ENCODE peak calls at places on chromosome 2, in nine cellular contexts. One of them, this sample, is unnamed.
A peak's percentile ranks its signal among the peaks of the same experiment; 100 is the strongest.

GRCh38 chr2:55045685-55046221 is 4.5 kb downstream of the RTN4 start:
- DNase-seq in activated CD8-positive, alpha-beta memory T cell treated with anti-CD3 and anti-CD28 coated beads for 24 hours: no peak
- DNase-seq in GM12865: no peak
- DNase-seq in stimulated activated CD4-positive, alpha-beta T cell treated with anti-CD3 and anti-CD28 coated beads, Interleukin-2, amount 100 ng/mL, for 48 hours: no peak
- DNase-seq in stromal cell of bone marrow: no peak
- DNase-seq in activated CD4-positive, alpha-beta T cell treated with anti-CD3 and anti-CD28 coated beads for 48 hours: no peak
- DNase-seq in MCF 10A: no peak
- DNase-seq in cardiac fibroblast: no peak
- DNase-seq in activated gamma-delta T cell treated with Interleukin-2 at 50 U/mL for 16 hours: no peak
- DNase-seq in this sample: no peak

GRCh38 chr2:176175729-176176074 is 12.8 kb upstream of the HOXD1 start:
- DNase-seq in GM12865: no peak
- DNase-seq in activated gamma-delta T cell treated with Interleukin-2 at 50 U/mL for 16 hours: no peak
- DNase-seq in MCF 10A: no peak
- DNase-seq in activated CD8-positive, alpha-beta memory T cell treated with anti-CD3 and anti-CD28 coated beads for 24 hours: no peak
- DNase-seq in cardiac fibroblast: no peak
- DNase-seq in activated CD4-positive, alpha-beta T cell treated with anti-CD3 and anti-CD28 coated beads for 48 hours: no peak
- DNase-seq in stimulated activated CD4-positive, alpha-beta T cell treated with anti-CD3 and anti-CD28 coated beads, Interleukin-2, amount 100 ng/mL, for 48 hours: no peak
- DNase-seq in stromal cell of bone marrow: no peak
- DNase-seq in this sample: no peak

GRCh38 chr2:158191569-158191968 is 89.9 kb downstream of the UPP2 start:
- DNase-seq in stimulated activated CD4-positive, alpha-beta T cell treated with anti-CD3 and anti-CD28 coated beads, Interleukin-2, amount 100 ng/mL, for 48 hours: no peak
- DNase-seq in activated CD4-positive, alpha-beta T cell treated with anti-CD3 and anti-CD28 coated beads for 48 hours: no peak
- DNase-seq in stromal cell of bone marrow: peak; percentile 7
- DNase-seq in GM12865: peak; percentile 17
- DNase-seq in activated CD8-positive, alpha-beta memory T cell treated with anti-CD3 and anti-CD28 coated beads for 24 hours: no peak
- DNase-seq in MCF 10A: no peak
- DNase-seq in cardiac fibroblast: no peak
- DNase-seq in activated gamma-delta T cell treated with Interleukin-2 at 50 U/mL for 16 hours: no peak
- DNase-seq in this sample: peak; percentile 39

GRCh38 chr2:240060977-240061591 is 7.8 kb upstream of the OR6B3 start:
- DNase-seq in MCF 10A: peak; percentile 68
- DNase-seq in GM12865: peak; percentile 60
- DNase-seq in activated gamma-delta T cell treated with Interleukin-2 at 50 U/mL for 16 hours: peak; percentile 38
- DNase-seq in activated CD4-positive, alpha-beta T cell treated with anti-CD3 and anti-CD28 coated beads for 48 hours: peak; percentile 62
- DNase-seq in stromal cell of bone marrow: peak; percentile 35
- DNase-seq in stimulated activated CD4-positive, alpha-beta T cell treated with anti-CD3 and anti-CD28 coated beads, Interleukin-2, amount 100 ng/mL, for 48 hours: peak; percentile 47
- DNase-seq in activated CD8-positive, alpha-beta memory T cell treated with anti-CD3 and anti-CD28 coated beads for 24 hours: no peak
- DNase-seq in cardiac fibroblast: peak; percentile 68
- DNase-seq in this sample: peak; percentile 32

GRCh38 chr2:24825883-24826800 is 32.9 kb downstream of the CENPO start:
- DNase-seq in activated gamma-delta T cell treated with Interleukin-2 at 50 U/mL for 16 hours: no peak
- DNase-seq in activated CD8-positive, alpha-beta memory T cell treated with anti-CD3 and anti-CD28 coated beads for 24 hours: peak; percentile 54
- DNase-seq in MCF 10A: no peak
- DNase-seq in stromal cell of bone marrow: no peak
- DNase-seq in stimulated activated CD4-positive, alpha-beta T cell treated with anti-CD3 and anti-CD28 coated beads, Interleukin-2, amount 100 ng/mL, for 48 hours: no peak
- DNase-seq in GM12865: no peak
- DNase-seq in cardiac fibroblast: peak; percentile 28
- DNase-seq in activated CD4-positive, alpha-beta T cell treated with anti-CD3 and anti-CD28 coated beads for 48 hours: no peak
- DNase-seq in this sample: no peak

GRCh38 chr2:112686348-112687217 is 34.2 kb upstream of the NT5DC4 start:
- DNase-seq in activated CD8-positive, alpha-beta memory T cell treated with anti-CD3 and anti-CD28 coated beads for 24 hours: no peak
- DNase-seq in MCF 10A: no peak
- DNase-seq in GM12865: no peak
- DNase-seq in activated gamma-delta T cell treated with Interleukin-2 at 50 U/mL for 16 hours: no peak
- DNase-seq in cardiac fibroblast: no peak
- DNase-seq in activated CD4-positive, alpha-beta T cell treated with anti-CD3 and anti-CD28 coated beads for 48 hours: no peak
- DNase-seq in stromal cell of bone marrow: no peak
- DNase-seq in stimulated activated CD4-positive, alpha-beta T cell treated with anti-CD3 and anti-CD28 coated beads, Interleukin-2, amount 100 ng/mL, for 48 hours: no peak
- DNase-seq in this sample: no peak

GRCh38 chr2:69917854-69918253 is 2.9 kb downstream of the MXD1 start:
- DNase-seq in stromal cell of bone marrow: peak; percentile 81
- DNase-seq in activated gamma-delta T cell treated with Interleukin-2 at 50 U/mL for 16 hours: no peak
- DNase-seq in activated CD8-positive, alpha-beta memory T cell treated with anti-CD3 and anti-CD28 coated beads for 24 hours: no peak
- DNase-seq in stimulated activated CD4-positive, alpha-beta T cell treated with anti-CD3 and anti-CD28 coated beads, Interleukin-2, amount 100 ng/mL, for 48 hours: no peak
- DNase-seq in activated CD4-positive, alpha-beta T cell treated with anti-CD3 and anti-CD28 coated beads for 48 hours: no peak
- DNase-seq in cardiac fibroblast: peak; percentile 88
- DNase-seq in MCF 10A: peak; percentile 87
- DNase-seq in GM12865: no peak
- DNase-seq in this sample: peak; percentile 27

GRCh38 chr2:238875531-238876231 is 27.8 kb downstream of the TWIST2 start:
- DNase-seq in activated gamma-delta T cell treated with Interleukin-2 at 50 U/mL for 16 hours: no peak
- DNase-seq in stromal cell of bone marrow: no peak
- DNase-seq in stimulated activated CD4-positive, alpha-beta T cell treated with anti-CD3 and anti-CD28 coated beads, Interleukin-2, amount 100 ng/mL, for 48 hours: no peak
- DNase-seq in activated CD4-positive, alpha-beta T cell treated with anti-CD3 and anti-CD28 coated beads for 48 hours: no peak
- DNase-seq in cardiac fibroblast: peak; percentile 38
- DNase-seq in activated CD8-positive, alpha-beta memory T cell treated with anti-CD3 and anti-CD28 coated beads for 24 hours: no peak
- DNase-seq in MCF 10A: no peak
- DNase-seq in GM12865: no peak
- DNase-seq in this sample: no peak

GRCh38 chr2:241854342-241855244 is 4.1 kb downstream of the PDCD1 start:
- DNase-seq in cardiac fibroblast: peak; percentile 31
- DNase-seq in stimulated activated CD4-positive, alpha-beta T cell treated with anti-CD3 and anti-CD28 coated beads, Interleukin-2, amount 100 ng/mL, for 48 hours: no peak
- DNase-seq in GM12865: no peak
- DNase-seq in activated CD4-positive, alpha-beta T cell treated with anti-CD3 and anti-CD28 coated beads for 48 hours: no peak
- DNase-seq in activated CD8-positive, alpha-beta memory T cell treated with anti-CD3 and anti-CD28 coated beads for 24 hours: no peak
- DNase-seq in stromal cell of bone marrow: no peak
- DNase-seq in activated gamma-delta T cell treated with Interleukin-2 at 50 U/mL for 16 hours: no peak
- DNase-seq in MCF 10A: no peak
- DNase-seq in this sample: no peak

GRCh38 chr2:212154392-212154791 is 384.2 kb downstream of the ERBB4 start:
- DNase-seq in GM12865: no peak
- DNase-seq in activated CD4-positive, alpha-beta T cell treated with anti-CD3 and anti-CD28 coated beads for 48 hours: no peak
- DNase-seq in stromal cell of bone marrow: no peak
- DNase-seq in stimulated activated CD4-positive, alpha-beta T cell treated with anti-CD3 and anti-CD28 coated beads, Interleukin-2, amount 100 ng/mL, for 48 hours: no peak
- DNase-seq in activated gamma-delta T cell treated with Interleukin-2 at 50 U/mL for 16 hours: no peak
- DNase-seq in MCF 10A: no peak
- DNase-seq in cardiac fibroblast: no peak
- DNase-seq in activated CD8-positive, alpha-beta memory T cell treated with anti-CD3 and anti-CD28 coated beads for 24 hours: no peak
- DNase-seq in this sample: no peak

GRCh38 chr2:7427293-7428060 is 510.3 kb downstream of the RNF144A start:
- DNase-seq in activated CD4-positive, alpha-beta T cell treated with anti-CD3 and anti-CD28 coated beads for 48 hours: no peak
- DNase-seq in stromal cell of bone marrow: peak; percentile 38
- DNase-seq in activated CD8-positive, alpha-beta memory T cell treated with anti-CD3 and anti-CD28 coated beads for 24 hours: no peak
- DNase-seq in cardiac fibroblast: peak; percentile 73
- DNase-seq in stimulated activated CD4-positive, alpha-beta T cell treated with anti-CD3 and anti-CD28 coated beads, Interleukin-2, amount 100 ng/mL, for 48 hours: no peak
- DNase-seq in GM12865: peak; percentile 76
- DNase-seq in activated gamma-delta T cell treated with Interleukin-2 at 50 U/mL for 16 hours: peak; percentile 36
- DNase-seq in MCF 10A: peak; percentile 70
- DNase-seq in this sample: peak; percentile 35

GRCh38 chr2:378364-378763 is 90.5 kb upstream of the ALKAL2 start:
- DNase-seq in GM12865: no peak
- DNase-seq in activated CD4-positive, alpha-beta T cell treated with anti-CD3 and anti-CD28 coated beads for 48 hours: no peak
- DNase-seq in cardiac fibroblast: no peak
- DNase-seq in stromal cell of bone marrow: no peak
- DNase-seq in activated CD8-positive, alpha-beta memory T cell treated with anti-CD3 and anti-CD28 coated beads for 24 hours: no peak
- DNase-seq in stimulated activated CD4-positive, alpha-beta T cell treated with anti-CD3 and anti-CD28 coated beads, Interleukin-2, amount 100 ng/mL, for 48 hours: no peak
- DNase-seq in activated gamma-delta T cell treated with Interleukin-2 at 50 U/mL for 16 hours: no peak
- DNase-seq in MCF 10A: no peak
- DNase-seq in this sample: no peak